ENCODE peak calls at places on chromosome 2, in seven cellular contexts. P is SK-N-SH; L is IMR-90; W is effector memory CD4-positive, alpha-beta T cell; K is OCI-LY7; O is body of pancreas; A is sigmoid colon. M is an unnamed sample.
A peak's percentile ranks its signal among the peaks of the same experiment; 100 is the strongest.

GRCh38 chr2:56531668-56532420 is 348.1 kb downstream of the CCDC85A start:
- DNase-seq in K (no peak), A (no peak), L (peak; percentile 8), O (no peak), W (no peak), P (no peak), M (no peak)

GRCh38 chr2:224947566-224947965 is 94.7 kb downstream of the DOCK10 start:
- DNase-seq in W (no peak), P (no peak), L (peak; percentile 22), O (no peak), K (peak; percentile 72), A (no peak), M (no peak)

GRCh38 chr2:15159751-15160177 is 401.4 kb downstream of the NBAS start:
- DNase-seq in A (no peak), P (peak; percentile 53), K (peak; percentile 60), O (no peak), W (no peak), L (peak; percentile 66), M (no peak)

GRCh38 chr2:152407204-152407721 is 72.3 kb downstream of the FMNL2 start:
- DNase-seq in O (peak; percentile 33), P (peak; percentile 28), W (no peak), A (peak; percentile 73), L (peak; percentile 54), K (no peak), M (no peak)

GRCh38 chr2:237201461-237202287 is 116.0 kb downstream of the COPS8 start:
- DNase-seq in K (no peak), W (no peak), L (peak; percentile 87), O (no peak), P (no peak), A (peak; percentile 67), M (no peak)

GRCh38 chr2:47211497-47212011 is 56.4 kb upstream of the STPG4 start:
- DNase-seq in O (no peak), P (no peak), K (no peak), L (no peak), W (no peak), A (no peak), M (no peak)

GRCh38 chr2:50575232-50575631 is 456.7 kb downstream of the NRXN1 start:
- DNase-seq in K (no peak), W (no peak), L (no peak), A (no peak), P (no peak), O (no peak), M (no peak)

GRCh38 chr2:47282621-47283272 is 120.2 kb upstream of the MSH2 start:
- DNase-seq in O (no peak), W (no peak), K (no peak), A (no peak), P (no peak), L (no peak), M (no peak)

GRCh38 chr2:12928197-12928596 is 211.5 kb downstream of the TRIB2 start:
- DNase-seq in K (no peak), O (no peak), P (peak; percentile 41), L (peak; percentile 81), W (no peak), A (no peak), M (no peak)

GRCh38 chr2:177338177-177338721 is 54.3 kb upstream of the AGPS start:
- DNase-seq in L (peak; percentile 68), K (no peak), P (no peak), W (no peak), O (no peak), A (no peak), M (no peak)

GRCh38 chr2:159064446-159065301 is 96.2 kb downstream of the TANC1 start:
- DNase-seq in P (peak; percentile 22), L (peak; percentile 58), A (no peak), O (no peak), K (no peak), W (no peak), M (no peak)

GRCh38 chr2:20707601-20708000 is 40.7 kb downstream of the GDF7 start:
- DNase-seq in A (no peak), P (no peak), L (no peak), K (no peak), W (no peak), O (no peak), M (no peak)

GRCh38 chr2:40592223-40592622 is 140.3 kb upstream of the SLC8A1 start:
- DNase-seq in P (no peak), W (no peak), O (no peak), L (no peak), K (no peak), A (no peak), M (no peak)

GRCh38 chr2:102003696-102004095 is 11.9 kb downstream of the IL1R2 start:
- DNase-seq in L (no peak), A (no peak), K (no peak), P (no peak), W (no peak), O (no peak), M (peak; percentile 5)

GRCh38 chr2:102000012-102000411 is 8.3 kb downstream of the IL1R2 start:
- DNase-seq in W (no peak), L (no peak), O (no peak), P (no peak), A (no peak), K (no peak), M (no peak)

GRCh38 chr2:102002229-102002628 is 10.5 kb downstream of the IL1R2 start:
- DNase-seq in O (no peak), L (no peak), W (no peak), K (no peak), A (no peak), P (no peak), M (peak; percentile 28)

GRCh38 chr2:102000813-102001766 is 9.3 kb downstream of the IL1R2 start:
- DNase-seq in O (no peak), W (no peak), A (no peak), P (no peak), K (no peak), L (no peak), M (no peak)

DNA sequence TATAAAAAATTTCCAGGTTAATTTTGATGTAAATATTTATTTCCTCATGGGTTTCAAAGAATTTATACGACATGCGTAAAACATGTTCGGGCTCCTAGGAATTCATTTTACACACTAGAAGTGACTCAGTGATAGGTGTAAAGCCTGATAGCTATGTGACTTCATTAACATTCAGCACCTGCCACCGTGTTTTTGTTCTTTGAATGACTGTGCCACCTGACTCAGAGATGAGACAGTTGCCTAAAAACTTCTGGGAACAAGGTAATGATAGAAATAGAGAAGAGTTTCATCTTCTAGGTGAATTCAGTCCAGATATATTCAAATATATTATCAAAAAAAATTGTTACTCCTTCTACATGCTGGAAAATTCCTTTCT is 10.0 kb downstream of the IL1R2 start:
- DNase-seq in O (no peak), K (no peak), L (no peak), P (no peak), W (no peak), A (no peak), M (no peak)
- H3K4me1 ChIP-seq in O (peaks cover 20% of the 10 kb centered on the region), K (no peaks in the 10 kb centered on the region), L (no peaks in the 10 kb centered on the region), P (no peaks in the 10 kb centered on the region), W (peaks cover 3% of the 10 kb centered on the region), A (peaks cover 3% of the 10 kb centered on the region), M (peaks cover 7% of the 10 kb centered on the region)

GRCh38 chr2:128315122-128315828 is 3.4 kb downstream of the HS6ST1 start:
- DNase-seq in W (no peak), O (peak; percentile 29), A (no peak), P (peak; percentile 16), K (no peak), L (no peak), M (no peak)

GRCh38 chr2:128316777-128317185 is 1.9 kb downstream of the HS6ST1 start:
- DNase-seq in W (no peak), A (no peak), L (no peak), P (peak; percentile 23), O (peak; percentile 23), K (no peak), M (no peak)

GRCh38 chr2:128318776-128319456 is at the start of gene HS6ST1:
- DNase-seq in A (peak; percentile 91), L (peak; percentile 76), K (peak; percentile 83), O (peak; percentile 89), W (peak; percentile 77), P (peak; percentile 98), M (peak; percentile 83)

GRCh38 chr2:128315829-128316776 is 2.6 kb downstream of the HS6ST1 start:
- DNase-seq in O (peak; percentile 32), L (peak; percentile 76), K (peak; percentile 71), W (no peak), P (peak; percentile 39), A (peak; percentile 75), M (no peak)

GRCh38 chr2:128317186-128317897 is 1.3 kb downstream of the HS6ST1 start:
- DNase-seq in L (no peak), W (no peak), A (peak; percentile 65), K (peak; percentile 80), P (peak; percentile 63), O (peak; percentile 57), M (no peak)
- H3K36me3 ChIP-seq in L (peaks cover 27% of the 10 kb centered on the region), W (no peaks in the 10 kb centered on the region), A (no peaks in the 10 kb centered on the region), K (no peaks in the 10 kb centered on the region), P (peaks cover 2% of the 10 kb centered on the region), O (no peaks in the 10 kb centered on the region), M (no peaks in the 10 kb centered on the region)

DNA sequence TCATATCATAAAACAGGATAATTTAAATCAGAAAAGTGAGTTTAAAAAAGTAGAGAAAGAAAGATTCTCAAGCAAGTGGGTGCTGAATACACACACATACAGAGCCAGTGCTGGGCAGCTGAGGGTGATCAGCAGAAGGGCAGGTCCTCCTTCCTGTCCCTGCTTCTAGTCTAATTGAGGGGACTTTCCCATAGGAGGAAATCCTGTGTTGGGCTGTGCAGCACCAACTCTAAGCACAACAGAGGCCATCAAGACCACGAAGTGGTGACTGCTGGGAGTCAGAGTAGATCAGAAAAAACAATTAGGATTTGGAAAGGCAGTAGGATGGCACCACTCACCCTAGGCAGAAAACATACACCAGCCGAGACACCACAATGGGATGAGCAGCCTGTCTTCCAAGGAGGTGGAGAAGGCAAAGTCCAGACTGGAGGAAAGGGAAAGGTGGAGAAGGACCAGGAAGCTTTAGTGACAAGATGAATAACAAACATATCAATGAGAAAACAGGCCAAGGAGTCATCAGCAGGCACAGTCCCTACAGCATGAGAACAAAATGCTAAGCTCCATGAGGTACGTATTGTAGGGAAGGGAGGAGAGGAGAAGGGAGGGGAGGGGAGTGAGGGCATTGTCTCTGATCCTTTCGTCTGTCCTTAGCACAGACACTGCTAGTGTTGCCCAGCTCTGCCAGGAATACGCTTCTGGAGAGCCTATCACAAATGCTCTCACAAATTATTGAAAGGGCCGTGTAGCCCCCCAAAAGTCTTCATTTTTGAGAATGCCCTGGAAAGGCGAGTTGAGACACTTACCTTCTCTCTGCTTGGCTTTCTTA is 16.7 kb upstream of the MSGN1 start:
- DNase-seq in O (no peak), A (no peak), K (no peak), L (no peak), P (no peak), W (no peak), M (no peak)
- H3K4me1 ChIP-seq in O (no peaks in the 10 kb centered on the region), A (no peaks in the 10 kb centered on the region), K (peaks cover 25% of the 10 kb centered on the region), L (no peaks in the 10 kb centered on the region), P (peaks cover 10% of the 10 kb centered on the region), W (no peaks in the 10 kb centered on the region), M (no peaks in the 10 kb centered on the region)

GRCh38 chr2:61832183-61832841 is 21.5 kb downstream of the FAM161A start:
- DNase-seq in A (no peak), K (no peak), P (no peak), L (no peak), W (no peak), O (no peak), M (no peak)

GRCh38 chr2:61833971-61834370 is 19.9 kb downstream of the FAM161A start:
- DNase-seq in K (no peak), A (no peak), L (no peak), P (no peak), O (no peak), W (no peak), M (no peak)

DNA sequence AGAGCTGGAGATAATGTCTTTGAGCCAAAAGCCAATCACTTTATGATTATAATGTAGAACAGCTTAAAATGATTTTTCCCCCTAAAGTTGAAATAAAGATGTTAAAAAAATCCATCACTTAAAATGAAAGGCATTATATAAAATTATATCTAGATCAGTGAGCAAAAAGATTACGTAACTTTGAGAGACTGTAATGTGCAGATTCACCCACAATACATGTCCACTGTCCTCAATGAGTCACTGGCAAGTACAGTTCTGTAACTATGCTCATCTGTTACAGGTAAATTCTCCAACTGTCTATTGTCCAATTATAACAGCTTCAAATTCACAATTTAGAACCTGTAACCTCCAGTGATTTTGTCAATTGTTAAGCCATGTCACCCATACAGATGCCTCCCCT is 19.0 kb downstream of the FAM161A start:
- DNase-seq in P (no peak), A (no peak), L (peak; percentile 33), W (no peak), K (no peak), O (no peak), M (no peak)
- H3K36me3 ChIP-seq in P (peaks cover 2% of the 10 kb centered on the region), A (no peaks in the 10 kb centered on the region), L (no peaks in the 10 kb centered on the region), W (no peaks in the 10 kb centered on the region), K (no peaks in the 10 kb centered on the region), O (no peaks in the 10 kb centered on the region), M (no peaks in the 10 kb centered on the region)

M was measured in CD4-positive, alpha-beta memory T cell.